ENCODE peak calls at places on chromosomes 3 and 15, in nine cellular contexts. Z is mesothelial cell of epicardium; N is stromal cell of bone marrow; H is KBM-7; F is HepG2; Q is RWPE1; C is ELR; A is CD8-positive, alpha-beta T cell; L is non-pigmented ciliary epithelial cell. V is an unnamed sample.

GRCh38 chr15:33706173-33706572 is 262.1 kb upstream of the CHRM5 start:
- DNase-seq in Z (no peak), L (no peak), H (no peak), Q (no peak), N (no peak), F (no peak), A (no peak), C (no peak), V (no peak)

GRCh38 chr3:55264933-55265332 is 222.2 kb downstream of the WNT5A start:
- DNase-seq in L (no peak), N (no peak), A (no peak), Q (no peak), C (peak), F (no peak), H (no peak), Z (no peak), V (no peak)

GRCh38 chr3:178967184-178967532 is 104.5 kb downstream of the ZMAT3 start:
- DNase-seq in L (no peak), C (no peak), A (no peak), N (no peak), Z (no peak), H (no peak), F (no peak), Q (no peak), V (no peak)

GRCh38 chr15:56871180-56871579 is 47.3 kb upstream of the TCF12 start:
- DNase-seq in F (peak), L (peak), N (peak), Q (peak), C (peak), Z (no peak), A (no peak), H (no peak), V (no peak)

GRCh38 chr15:66833372-66833771 is 131.3 kb downstream of the SMAD6 start:
- DNase-seq in L (no peak), Q (no peak), H (no peak), A (no peak), Z (no peak), C (no peak), N (no peak), F (no peak), V (no peak)

GRCh38 chr3:186413615-186414415 is 51.8 kb upstream of the DGKG start:
- DNase-seq in Q (no peak), L (no peak), N (no peak), F (no peak), C (no peak), H (peak), Z (no peak), A (no peak), V (no peak)

GRCh38 chr15:80159811-80160569 is 7.2 kb downstream of the FAH start:
- DNase-seq in N (no peak), Q (no peak), A (no peak), H (no peak), F (no peak), L (no peak), Z (no peak), C (peak), V (no peak)

GRCh38 chr15:74383695-74384565 is 16.5 kb upstream of the CYP11A1 start:
- DNase-seq in H (no peak), Z (no peak), Q (peak), A (peak), L (no peak), C (peak), N (no peak), F (no peak), V (no peak)

GRCh38 chr15:83206971-83207621 is 527 bp downstream of the HDGFL3 start:
- DNase-seq in F (no peak), Q (peak), L (no peak), Z (peak), H (peak), C (peak), A (no peak), N (no peak), V (peak)

GRCh38 chr3:37943631-37944242 is 46.8 kb upstream of the VILL start:
- DNase-seq in F (no peak), H (no peak), Q (no peak), Z (no peak), N (no peak), A (no peak), L (no peak), C (no peak), V (no peak)

GRCh38 chr3:134900482-134900881 is 105.4 kb downstream of the EPHB1 start:
- DNase-seq in H (no peak), A (no peak), Q (no peak), N (no peak), Z (no peak), C (no peak), F (no peak), L (no peak), V (no peak)

GRCh38 chr15:67501177-67501835 is 19.6 kb upstream of the C15orf61 start:
- DNase-seq in N (no peak), A (no peak), F (peak), C (peak), Q (peak), H (peak), L (no peak), Z (no peak), V (no peak)

GRCh38 chr3:143648708-143649107 is 199.6 kb downstream of the SLC9A9 start:
- DNase-seq in F (no peak), Q (no peak), L (no peak), A (no peak), C (no peak), H (no peak), Z (no peak), N (no peak), V (no peak)

GRCh38 chr3:151673974-151674373 is 59.8 kb upstream of the AADACL2 start:
- DNase-seq in H (peak), F (no peak), Z (no peak), N (no peak), L (no peak), A (no peak), C (no peak), Q (no peak), V (no peak)

GRCh38 chr15:40695469-40695910 is 516 bp downstream of the RAD51 start:
- DNase-seq in Z (no peak), L (no peak), A (no peak), C (peak), N (no peak), F (peak), Q (peak), H (peak), V (peak)

GRCh38 chr15:70096975-70097336 is 761 bp downstream of the TLE3 start:
- DNase-seq in H (no peak), C (no peak), A (no peak), Z (no peak), Q (no peak), N (no peak), L (no peak), F (no peak), V (no peak)

GRCh38 chr15:62059818-62060115 is 480 bp downstream of the VPS13C start:
- DNase-seq in N (no peak), A (peak), C (peak), F (peak), Z (no peak), Q (no peak), H (peak), L (no peak), V (peak)

GRCh38 chr3:113769551-113769950 is 22.7 kb downstream of the ATP6V1A start:
- DNase-seq in L (no peak), N (peak), H (no peak), Q (peak), Z (no peak), F (peak), A (no peak), C (peak), V (no peak)

GRCh38 chr3:39506863-39507262 is 39.4 kb downstream of the MOBP start:
- DNase-seq in L (no peak), F (no peak), N (no peak), H (no peak), Q (no peak), Z (no peak), C (no peak), A (no peak), V (no peak)

GRCh38 chr15:85646538-85647091 is 148.1 kb downstream of the KLHL25 start:
- DNase-seq in A (peak), Z (no peak), F (no peak), C (peak), N (no peak), Q (no peak), H (peak), L (peak), V (no peak)

GRCh38 chr3:45948409-45948808 is 5.1 kb downstream of the CXCR6 start:
- DNase-seq in L (no peak), A (no peak), H (no peak), C (peak), Z (no peak), N (peak), Q (no peak), F (no peak), V (no peak)

GRCh38 chr3:65412591-65412990 is 626.1 kb downstream of the MAGI1 start:
- DNase-seq in N (no peak), Q (no peak), Z (no peak), L (no peak), F (peak), H (no peak), C (no peak), A (no peak), V (peak)

GRCh38 chr3:160473978-160474377 is 24.4 kb upstream of the TRIM59 start:
- DNase-seq in A (no peak), Z (no peak), L (peak), Q (peak), N (peak), H (no peak), C (peak), F (no peak), V (no peak)

GRCh38 chr15:70853855-70854668 is at the start of gene LARP6:
- DNase-seq in C (peak), Q (peak), F (no peak), Z (peak), H (peak), N (no peak), A (peak), L (no peak), V (no peak)

GRCh38 chr3:126133606-126134005 is 46.8 kb downstream of the ALDH1L1 start:
- DNase-seq in Q (no peak), F (no peak), N (no peak), A (peak), C (no peak), Z (peak), L (no peak), H (no peak), V (peak)

GRCh38 chr15:85793641-85794597 is 806 bp downstream of the KLHL25 start:
- DNase-seq in A (peak), C (peak), Q (peak), F (peak), H (peak), N (peak), Z (peak), L (no peak), V (peak)

GRCh38 chr15:36882487-36883108 is 217.8 kb downstream of the MEIS2 start:
- DNase-seq in F (no peak), A (no peak), L (no peak), Q (no peak), Z (no peak), C (peak), N (no peak), H (no peak), V (no peak)

GRCh38 chr15:97129684-97130083 is 799.2 kb downstream of the NR2F2 start:
- DNase-seq in F (no peak), C (no peak), H (no peak), L (no peak), Z (no peak), A (no peak), Q (no peak), N (no peak), V (no peak)

GRCh38 chr3:37037352-37037751 is 44.0 kb downstream of the MLH1 start:
- DNase-seq in A (no peak), Q (no peak), H (no peak), L (no peak), Z (no peak), N (no peak), C (no peak), F (no peak), V (no peak)

GRCh38 chr15:82300883-82301282 is 38.3 kb downstream of the SAXO2 start:
- DNase-seq in A (no peak), L (no peak), F (no peak), C (no peak), Z (peak), Q (no peak), H (no peak), N (no peak), V (no peak)

GRCh38 chr15:58261368-58261767 is 123.2 kb downstream of the AQP9 start:
- DNase-seq in N (no peak), Q (no peak), A (no peak), F (no peak), H (no peak), C (no peak), Z (no peak), L (no peak), V (no peak)

GRCh38 chr3:192915724-192916123 is 1.9 kb downstream of the MB21D2 start:
- DNase-seq in Q (no peak), F (no peak), N (no peak), L (no peak), C (peak), Z (no peak), A (no peak), H (no peak), V (no peak)

GRCh38 chr3:177905173-177905894 is 630.9 kb upstream of the KCNMB2 start:
- DNase-seq in A (no peak), C (peak), Z (no peak), Q (no peak), L (peak), H (no peak), F (no peak), N (peak), V (no peak)

GRCh38 chr15:65311760-65312159 is 7.3 kb downstream of the RNU5B-1 start:
- DNase-seq in F (no peak), Z (no peak), L (no peak), H (no peak), C (no peak), N (no peak), A (no peak), Q (no peak), V (no peak)

GRCh38 chr3:166661621-166662020 is 718.5 kb downstream of the ZBBX start:
- DNase-seq in L (no peak), C (no peak), A (no peak), Q (no peak), H (no peak), N (no peak), Z (no peak), F (no peak), V (no peak)

GRCh38 chr3:37601832-37602231 is 259.8 kb upstream of the CTDSPL start:
- DNase-seq in Z (no peak), C (no peak), F (no peak), N (no peak), L (no peak), H (no peak), A (no peak), Q (no peak), V (no peak)